ENCODE peak calls at places on chromosomes 6 and 20, in five cellular contexts. C is foreskin fibroblast, Q is HCT116, U is mesothelial cell of epicardium, S is HFFc6. H is an unnamed sample.

GRCh38 chr6:139010674-139011073 is 17.9 kb upstream of the ABRACL start:
- DNase-seq in C (no peak), Q (no peak), U (no peak), S (no peak), H (no peak)

GRCh38 chr20:41087325-41087685 is 50.0 kb upstream of the PLCG1 start:
- DNase-seq in C (no peak), Q (no peak), U (no peak), S (no peak), H (no peak)

GRCh38 chr20:61744691-61745396 is 320.8 kb downstream of the TAF4 start:
- DNase-seq in C (peak), Q (no peak), U (no peak), S (no peak), H (no peak)

GRCh38 chr6:54267798-54268197 is 40.4 kb upstream of the TINAG start:
- DNase-seq in C (peak), Q (peak), U (no peak), S (peak), H (no peak)

GRCh38 chr6:166305562-166306117 is 2.6 kb downstream of the PRR18 start:
- DNase-seq in C (no peak), Q (no peak), U (no peak), S (no peak), H (no peak)

GRCh38 chr6:30862156-30862875 is 22.0 kb upstream of the DDR1 start:
- DNase-seq in C (no peak), Q (no peak), U (no peak), S (no peak), H (no peak)

GRCh38 chr6:43570876-43571441 is 4.9 kb downstream of the XPO5 start:
- DNase-seq in C (peak), Q (no peak), U (no peak), S (no peak), H (no peak)

GRCh38 chr6:39049575-39050283 is 1.1 kb downstream of the GLP1R start:
- DNase-seq in C (no peak), Q (no peak), U (peak), S (no peak), H (no peak)

GRCh38 chr6:13500264-13500663 is 12.9 kb upstream of the GFOD1 start:
- DNase-seq in C (no peak), Q (no peak), U (no peak), S (peak), H (no peak)

GRCh38 chr6:162753775-162754174 is 26.0 kb downstream of the PACRG start:
- DNase-seq in C (no peak), Q (no peak), U (no peak), S (no peak), H (no peak)

GRCh38 chr20:36193937-36194712 is 39.6 kb downstream of the EPB41L1 start:
- DNase-seq in C (no peak), Q (no peak), U (no peak), S (no peak), H (no peak)

GRCh38 chr20:8661229-8662023 is 407.5 kb upstream of the PLCB4 start:
- DNase-seq in C (no peak), Q (no peak), U (no peak), S (no peak), H (no peak)

GRCh38 chr6:170292111-170292777 is 1.4 kb upstream of the DLL1 start:
- DNase-seq in C (peak), Q (no peak), U (no peak), S (no peak), H (no peak)

GRCh38 chr6:132190815-132191175 is 210.5 kb downstream of the MOXD1 start:
- DNase-seq in C (peak), Q (no peak), U (no peak), S (peak), H (peak)

GRCh38 chr6:16179970-16180431 is 51.1 kb downstream of the MYLIP start:
- DNase-seq in C (peak), Q (no peak), U (no peak), S (no peak), H (no peak)

GRCh38 chr6:9173229-9173628 is 737.9 kb upstream of the SLC35B3 start:
- DNase-seq in C (no peak), Q (no peak), U (no peak), S (no peak), H (no peak)

GRCh38 chr6:161033667-161034066 is 42.1 kb downstream of the MAP3K4 start:
- DNase-seq in C (no peak), Q (no peak), U (no peak), S (no peak), H (no peak)

GRCh38 chr6:20769651-20770050 is 235.4 kb downstream of the CDKAL1 start:
- DNase-seq in C (no peak), Q (no peak), U (no peak), S (no peak), H (no peak)

GRCh38 chr6:140970485-140970884 is 1162.2 kb upstream of the GJE1 start:
- DNase-seq in C (peak), Q (no peak), U (no peak), S (peak), H (peak)

GRCh38 chr6:135314543-135314942 is 133.4 kb downstream of the MYB start:
- DNase-seq in C (no peak), Q (no peak), U (no peak), S (no peak), H (no peak)

GRCh38 chr6:16700202-16700997 is 60.9 kb downstream of the ATXN1 start:
- DNase-seq in C (peak), Q (no peak), U (no peak), S (no peak), H (no peak)

GRCh38 chr20:36153754-36154695 is 515 bp upstream of the EPB41L1 start:
- DNase-seq in C (peak), Q (no peak), U (no peak), S (peak), H (no peak)

GRCh38 chr6:43278524-43279078 is 19.5 kb upstream of the SLC22A7 start:
- DNase-seq in C (peak), Q (no peak), U (no peak), S (peak), H (no peak)

GRCh38 chr6:93927731-93928130 is 508.4 kb upstream of the EPHA7 start:
- DNase-seq in C (no peak), Q (no peak), U (no peak), S (no peak), H (no peak)

GRCh38 chr6:5151295-5151954 is 66.3 kb downstream of the PPP1R3G start:
- DNase-seq in C (no peak), Q (no peak), U (no peak), S (no peak), H (no peak)

GRCh38 chr6:30987304-30987703 is 3.8 kb downstream of the MUC21 start:
- DNase-seq in C (no peak), Q (no peak), U (no peak), S (no peak), H (no peak)

GRCh38 chr20:57310821-57311514 is 18.6 kb upstream of the SPO11 start:
- DNase-seq in C (no peak), Q (no peak), U (no peak), S (no peak), H (no peak)

GRCh38 chr20:17223553-17223952 is 3.3 kb upstream of the PCSK2 start:
- DNase-seq in C (no peak), Q (no peak), U (no peak), S (no peak), H (no peak)

GRCh38 chr20:23225407-23226060 is 125.1 kb upstream of the NXT1 start:
- DNase-seq in C (peak), Q (no peak), U (no peak), S (peak), H (peak)
- TF ChIP-seq CTCF in C (no peak), Q (no peak), U (no peak), S (no peak), H (no peak)

DNA sequence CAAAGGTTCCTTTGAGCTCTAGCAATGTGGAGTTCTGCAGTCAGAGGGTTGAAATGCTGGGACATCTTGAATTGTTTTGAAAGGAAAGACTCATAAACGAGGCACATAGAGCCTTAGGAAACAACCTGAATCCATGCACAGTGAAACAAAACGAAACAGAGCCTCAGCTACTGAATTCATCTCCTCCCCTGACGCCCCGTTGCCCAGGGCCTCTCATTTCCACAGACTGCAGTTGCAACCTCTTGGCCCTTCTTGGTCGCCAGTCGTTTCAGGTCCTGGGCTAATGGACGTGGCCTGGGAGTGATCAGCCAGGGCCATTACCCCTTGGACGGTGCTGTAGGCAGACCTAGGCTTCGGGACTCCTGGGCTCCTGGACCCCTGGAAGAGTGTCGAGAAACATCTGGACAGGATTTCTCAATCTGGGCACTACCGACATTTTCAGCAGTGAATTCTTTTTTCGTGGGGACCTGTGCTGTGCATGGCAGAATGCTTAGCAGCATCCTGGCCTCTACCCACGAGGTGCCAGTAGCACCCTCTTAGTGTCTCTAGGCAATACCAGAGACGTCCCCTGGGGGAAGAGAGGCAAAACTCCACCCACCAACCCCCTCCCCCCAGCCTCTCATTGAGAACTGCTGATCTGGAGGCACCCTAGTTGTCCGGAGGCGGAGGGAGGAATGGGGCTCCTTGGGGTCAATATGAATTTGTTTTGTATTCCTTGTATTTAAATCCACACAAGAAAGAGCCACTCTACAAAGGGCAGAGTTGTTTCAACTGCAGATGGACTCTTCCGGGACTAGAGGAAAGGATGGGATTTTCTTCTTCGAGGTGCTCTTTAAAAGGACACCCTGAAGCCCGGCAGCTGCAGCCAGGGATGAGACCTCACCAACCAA is 50.2 kb downstream of the TMEM242 start:
- DNase-seq in C (peak), Q (no peak), U (no peak), S (no peak), H (no peak)
- TF ChIP-seq CTCF in C (no peak), Q (peak), U (no peak), S (peak), H (no peak)

DNA sequence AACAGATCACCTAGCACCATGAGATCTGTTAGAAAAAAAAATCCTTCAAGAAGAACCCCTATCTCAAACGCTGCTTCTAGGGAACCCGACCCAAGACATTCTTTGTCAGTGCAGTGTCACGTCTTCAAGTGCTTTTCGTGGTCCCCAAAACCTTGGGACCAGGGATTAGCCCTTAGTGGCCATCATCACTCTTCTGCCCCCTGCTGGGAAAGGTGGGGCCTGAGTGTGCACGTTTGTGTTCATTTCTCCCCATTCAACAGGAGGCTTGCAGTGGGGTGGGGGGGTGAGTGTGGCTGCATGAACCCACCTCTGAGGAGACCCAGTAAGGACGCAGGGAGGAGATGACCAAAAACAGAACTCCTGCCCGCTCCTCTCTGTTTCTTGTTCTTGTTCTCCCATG is 218.2 kb upstream of the RNF24 start:
- DNase-seq in C (no peak), Q (no peak), U (no peak), S (no peak), H (no peak)
- TF ChIP-seq CTCF in C (no peak), Q (peak), U (no peak), S (peak), H (no peak)

DNA sequence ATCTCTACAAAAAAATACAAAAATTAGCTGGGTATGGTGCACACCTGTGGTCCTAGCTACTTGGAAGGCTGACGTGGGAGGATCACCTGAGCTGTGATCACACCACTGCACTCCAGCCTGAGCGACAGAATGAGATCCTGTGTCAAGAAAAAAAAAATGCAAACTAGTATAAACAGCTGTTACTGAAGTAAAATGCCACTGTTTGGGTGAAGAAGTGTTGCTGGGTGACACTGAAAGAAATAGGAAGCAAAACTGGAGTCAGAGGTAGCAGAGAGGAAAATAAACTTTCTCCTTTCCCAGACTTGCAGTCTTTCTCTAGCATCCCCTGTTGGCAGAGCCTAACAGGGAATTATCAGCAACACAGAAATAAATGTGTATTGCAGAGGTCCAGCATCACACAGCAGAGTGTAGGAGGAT is 241.2 kb upstream of the PREP start:
- DNase-seq in C (no peak), Q (no peak), U (no peak), S (no peak), H (no peak)
- TF ChIP-seq CTCF in C (no peak), Q (no peak), U (no peak), S (peak), H (no peak)

GRCh38 chr6:34062815-34063214 is 83.1 kb downstream of the GRM4 start:
- DNase-seq in C (no peak), Q (no peak), U (no peak), S (no peak), H (no peak)
- TF ChIP-seq CTCF in C (peak), Q (peak), U (peak), S (peak), H (no peak)

GRCh38 chr6:85677243-85677956 is 34.7 kb upstream of the SYNCRIP start:
- DNase-seq in C (peak), Q (no peak), U (no peak), S (no peak), H (no peak)
- TF ChIP-seq CTCF in C (no peak), Q (no peak), U (no peak), S (peak), H (peak)

GRCh38 chr20:46312075-46312944 is 4.0 kb upstream of the CDH22 start:
- DNase-seq in C (peak), Q (no peak), U (peak), S (no peak), H (no peak)
- TF ChIP-seq CTCF in C (no peak), Q (peak), U (no peak), S (peak), H (no peak)

DNA sequence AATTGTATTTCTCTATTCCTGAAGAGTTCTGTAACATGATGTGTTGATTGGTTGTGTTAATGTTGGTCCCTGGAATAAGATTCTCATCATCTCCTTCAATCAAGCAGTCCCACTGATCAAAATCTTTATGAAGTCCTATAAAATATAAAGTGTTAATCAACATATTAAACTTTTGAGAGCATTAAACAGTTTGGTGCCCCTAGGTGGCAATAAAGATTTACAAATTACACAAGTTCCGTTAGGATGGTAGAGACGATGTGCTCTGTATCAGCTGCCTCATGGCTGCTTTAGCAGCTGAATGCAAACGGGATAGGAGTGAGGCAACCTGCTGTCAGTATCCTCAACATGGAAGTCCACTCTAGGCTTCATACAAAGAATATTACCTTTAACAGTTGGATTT is 16.9 kb downstream of the TDRD6 start:
- DNase-seq in C (peak), Q (peak), U (no peak), S (no peak), H (no peak)
- TF ChIP-seq CTCF in C (no peak), Q (no peak), U (no peak), S (no peak), H (no peak)

DNA sequence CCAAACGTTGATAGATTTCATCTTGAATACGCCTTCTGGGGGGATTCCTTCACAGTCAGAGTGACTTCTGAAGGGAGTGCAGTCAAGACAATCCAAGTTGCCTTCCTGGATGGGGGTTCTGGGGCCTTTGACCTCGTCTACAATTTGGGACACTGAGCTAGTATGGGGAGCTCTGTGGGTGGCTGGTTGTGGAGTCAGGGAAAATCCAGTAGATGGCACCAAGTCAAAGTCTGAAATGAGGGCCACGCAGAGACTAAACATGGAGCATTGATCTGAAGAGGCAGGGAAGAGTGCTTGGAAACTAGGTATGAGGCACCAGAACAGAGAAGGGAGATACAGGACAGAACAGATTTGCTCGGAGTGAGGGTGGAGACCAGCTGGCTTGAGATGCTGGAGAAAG is 43.6 kb upstream of the CCN6 start:
- DNase-seq in C (no peak), Q (no peak), U (no peak), S (peak), H (no peak)
- TF ChIP-seq CTCF in C (no peak), Q (no peak), U (no peak), S (peak), H (no peak)

H was measured in AG09319.